ENCODE peak calls at places on chromosome 22, in eight cellular contexts. H is HFF-Myc, K is fibroblast of mammary gland, J is psoas muscle, S is heart right ventricle, W is PC-3, M is GM12865, L is OCI-LY7. F is an unnamed sample.

GRCh38 chr22:35313311-35314121 is 13.8 kb downstream of the TOM1 start:
- DNase-seq in W (peak; percentile 61), L (no peak), M (peak; percentile 62), J (peak; percentile 84), S (peak; percentile 50), K (peak; percentile 90), H (no peak), F (peak; percentile 89)

GRCh38 chr22:39638958-39639357 is 68.4 kb downstream of the CACNA1I start:
- DNase-seq in M (no peak), J (no peak), W (peak; percentile 48), S (no peak), H (no peak), K (peak; percentile 30), L (no peak), F (no peak)

GRCh38 chr22:39433476-39434242 is 23.2 kb upstream of the MGAT3 start:
- DNase-seq in S (no peak), M (no peak), K (no peak), H (no peak), J (peak; percentile 9), L (no peak), W (no peak), F (no peak)

GRCh38 chr22:37610480-37611148 is 2.0 kb downstream of the GGA1 start:
- DNase-seq in W (no peak), S (no peak), K (peak; percentile 10), J (no peak), L (peak; percentile 49), H (no peak), M (no peak), F (no peak)

GRCh38 chr22:26515938-26516337 is 3.7 kb upstream of the TFIP11 start:
- DNase-seq in L (no peak), S (no peak), W (no peak), H (no peak), M (no peak), K (no peak), J (no peak), F (no peak)

GRCh38 chr22:45455212-45455611 is 41.7 kb downstream of the RIBC2 start:
- DNase-seq in W (no peak), S (no peak), K (no peak), M (no peak), L (no peak), J (no peak), H (no peak), F (no peak)

GRCh38 chr22:39408173-39408572 is 8.6 kb downstream of the TAB1 start:
- DNase-seq in M (no peak), K (peak; percentile 51), J (peak; percentile 5), L (no peak), W (no peak), S (no peak), H (no peak), F (no peak)

GRCh38 chr22:21828268-21828638 is 39.2 kb downstream of the MAPK1 start:
- DNase-seq in W (no peak), K (no peak), S (no peak), M (no peak), L (no peak), J (no peak), H (no peak), F (no peak)

GRCh38 chr22:38437416-38437815 is 17.6 kb downstream of the KCNJ4 start:
- DNase-seq in H (no peak), J (no peak), W (no peak), K (no peak), M (no peak), S (no peak), L (no peak), F (no peak)

GRCh38 chr22:37309221-37310074 is 27.1 kb downstream of the CYTH4 start:
- DNase-seq in S (no peak), M (peak; percentile 86), J (no peak), W (no peak), L (peak; percentile 79), H (no peak), K (no peak), F (no peak)

GRCh38 chr22:25655536-25655935 is 86.5 kb upstream of the MYO18B start:
- DNase-seq in S (no peak), J (no peak), M (peak; percentile 6), K (no peak), L (no peak), H (no peak), W (no peak), F (no peak)

GRCh38 chr22:35140879-35141745 is 75.2 kb downstream of the ISX start:
- DNase-seq in H (no peak), S (no peak), K (no peak), M (peak; percentile 83), W (peak; percentile 18), J (no peak), L (no peak), F (no peak)

GRCh38 chr22:26398741-26399153 is 30.3 kb upstream of the ASPHD2 start:
- DNase-seq in L (peak; percentile 71), H (peak; percentile 32), S (peak; percentile 21), W (peak; percentile 68), M (peak; percentile 72), J (peak; percentile 48), K (peak; percentile 78), F (peak; percentile 86)

GRCh38 chr22:35312198-35313059 is 12.7 kb downstream of the TOM1 start:
- DNase-seq in M (peak; percentile 58), S (no peak), L (no peak), W (peak; percentile 62), J (no peak), H (no peak), K (peak; percentile 69), F (no peak)

GRCh38 chr22:20881231-20881630 is 22.4 kb downstream of the SNAP29 start:
- DNase-seq in H (no peak), K (peak; percentile 16), L (no peak), S (no peak), J (no peak), M (no peak), W (peak; percentile 26), F (no peak)

DNA sequence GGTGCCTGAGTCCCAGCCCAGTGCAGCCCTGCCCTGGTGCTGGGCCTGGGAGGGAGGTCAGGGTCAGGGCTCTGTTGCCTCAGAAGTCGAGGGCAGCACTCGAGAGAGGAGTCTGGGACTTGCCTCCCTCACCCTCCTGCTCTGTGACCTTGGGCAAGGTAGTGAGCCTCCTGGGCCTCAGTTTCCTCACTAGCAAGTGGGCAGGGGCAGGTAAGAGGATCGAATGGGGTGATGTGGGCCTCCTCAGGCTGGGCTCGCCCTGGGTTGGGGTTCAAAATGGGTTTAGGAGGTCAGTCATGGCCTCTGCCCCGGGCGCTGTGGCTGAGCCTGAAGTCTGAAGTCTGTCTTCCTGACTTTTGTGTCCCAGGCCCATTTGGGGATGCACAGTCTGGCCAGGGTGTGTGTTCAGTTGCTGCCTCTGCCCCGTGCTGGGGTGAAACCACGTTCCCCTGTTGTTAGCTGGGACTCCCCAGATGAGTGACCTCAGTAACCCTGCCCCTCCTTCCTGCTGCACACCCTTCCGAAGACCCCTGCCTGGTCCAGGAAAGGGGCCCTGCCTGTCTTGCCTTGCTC is 40.9 kb upstream of the CELSR1 start:
- DNase-seq in W (no peak), S (peak; percentile 18), L (no peak), J (no peak), H (no peak), M (no peak), K (no peak), F (no peak)
- H3K4me3 ChIP-seq in W (peak overlapping the region; percentile 81), S (peak overlapping the region; percentile 87), L (peak overlapping the region; percentile 66), J (peak overlapping the region; percentile 89), H (peak overlapping the region; percentile 66), M (no peak overlapping the region), K (no peak overlapping the region), F (peak overlapping the region; percentile 63)

GRCh38 chr22:33352768-33353167 is 294.6 kb upstream of the SYN3 start:
- DNase-seq in K (no peak), J (no peak), H (no peak), M (no peak), L (no peak), S (no peak), W (no peak), F (no peak)
- TF ChIP-seq CTCF in K (no peak), J (no peak), H (no peak), M (no peak), L (no peak), S (no peak), W (no peak), F (no peak)

GRCh38 chr22:18056161-18056666 is 21.6 kb upstream of the PEX26 start:
- DNase-seq in J (peak; percentile 28), S (no peak), L (peak; percentile 64), W (peak; percentile 51), H (peak; percentile 52), M (peak; percentile 28), K (peak; percentile 92), F (no peak)
- H3K4me3 ChIP-seq in J (peak overlapping the region; percentile 13), S (no peak overlapping the region), L (peak overlapping the region; percentile 50), W (no peak overlapping the region), H (no peak overlapping the region), M (no peak overlapping the region), K (no peak overlapping the region), F (no peak overlapping the region)

GRCh38 chr22:30321461-30321860 is 5.3 kb downstream of the TBC1D10A start:
- DNase-seq in H (no peak), J (no peak), S (no peak), W (no peak), M (no peak), K (no peak), L (no peak), F (no peak)

GRCh38 chr22:30326704-30327362 is at the start of gene TBC1D10A:
- DNase-seq in H (no peak), J (peak; percentile 90), M (peak; percentile 98), K (peak; percentile 74), L (peak; percentile 96), S (peak; percentile 91), W (peak; percentile 92), F (peak; percentile 87)

GRCh38 chr22:30325724-30326703 is 727 bp downstream of the TBC1D10A start:
- DNase-seq in H (no peak), W (no peak), S (peak; percentile 42), J (peak; percentile 38), M (peak; percentile 57), L (peak; percentile 50), K (no peak), F (no peak)

GRCh38 chr22:30325065-30325720 is 1.5 kb downstream of the TBC1D10A start:
- DNase-seq in S (no peak), L (no peak), M (no peak), J (peak; percentile 38), H (no peak), K (peak; percentile 92), W (peak; percentile 67), F (peak; percentile 82)

DNA sequence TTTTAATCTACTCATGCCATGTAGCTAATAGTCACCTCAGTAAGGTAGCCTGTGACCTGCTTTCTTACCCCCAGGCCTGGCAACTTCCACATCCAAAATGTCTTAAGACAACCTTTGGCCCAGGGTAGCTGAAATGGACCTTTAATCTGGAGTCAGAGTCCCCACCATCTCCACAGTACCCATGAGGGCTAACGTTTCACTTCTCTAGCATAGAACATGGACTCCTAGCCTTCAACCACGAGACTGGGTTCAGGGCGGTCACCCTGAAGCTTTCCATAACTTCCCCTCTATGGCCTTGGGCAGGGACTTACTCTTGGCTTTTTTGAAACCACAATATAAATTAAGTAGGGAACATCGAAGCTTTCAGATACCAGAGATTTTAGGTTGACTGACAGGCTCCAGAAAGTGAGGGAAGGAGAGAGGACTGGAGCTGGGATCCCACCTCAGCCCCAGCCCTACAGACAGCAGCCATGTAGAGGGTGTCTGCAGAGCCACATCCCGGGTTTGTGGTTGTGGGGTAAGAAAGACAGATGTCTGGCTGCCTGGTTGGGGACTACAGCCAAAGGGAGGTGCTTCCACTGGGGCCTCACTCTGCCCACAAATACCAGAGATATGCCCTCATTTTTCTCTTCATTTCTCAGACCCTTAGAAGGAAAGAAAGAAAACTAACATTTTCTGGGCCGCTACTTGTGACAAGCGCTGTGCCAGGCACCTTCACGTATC is 2.6 kb downstream of the TBC1D10A start:
- DNase-seq in S (no peak), J (no peak), W (no peak), K (peak; percentile 37), H (no peak), L (no peak), M (peak; percentile 23), F (no peak)
- TF ChIP-seq CTCF in S (no peak), J (no peak), W (no peak), K (no peak), H (no peak), L (no peak), M (no peak), F (no peak)